ENCODE peak calls at places on chromosomes 5 and 9, in six cellular contexts. C is A549, E is lung, V is body of pancreas, R is progenitor cell of endocrine pancreas, W is cardiac muscle cell. M is an unnamed sample.

GRCh38 chr5:33969572-33970452 is 14.7 kb downstream of the SLC45A2 start:
- DNase-seq in E (no peak), C (peak; percentile 58), R (no peak), W (peak; percentile 66), V (peak; percentile 13), M (peak; percentile 34)

GRCh38 chr5:149895416-149896345 is 48.9 kb downstream of the PDE6A start:
- DNase-seq in W (no peak), V (no peak), E (no peak), C (no peak), R (no peak), M (no peak)

GRCh38 chr5:120808135-120808534 is 344.0 kb downstream of the PRR16 start:
- DNase-seq in W (no peak), V (no peak), C (no peak), R (no peak), E (no peak), M (no peak)

GRCh38 chr5:167230414-167230813 is 1061.0 kb upstream of the WWC1 start:
- DNase-seq in R (no peak), V (no peak), W (no peak), C (no peak), E (no peak), M (no peak)

GRCh38 chr9:117412006-117412715 is 2.7 kb downstream of the ASTN2 start:
- DNase-seq in V (no peak), C (no peak), R (no peak), E (no peak), W (no peak), M (no peak)

GRCh38 chr5:43000198-43000840 is 39.8 kb downstream of the ANXA2R start:
- DNase-seq in V (no peak), E (no peak), W (peak; percentile 63), R (no peak), C (no peak), M (peak; percentile 60)

GRCh38 chr5:98639258-98639657 is 134.2 kb upstream of the RGMB start:
- DNase-seq in E (no peak), C (no peak), W (no peak), V (no peak), R (no peak), M (no peak)

GRCh38 chr9:36332006-36332405 is 68.1 kb downstream of the RNF38 start:
- DNase-seq in V (no peak), R (no peak), C (no peak), E (no peak), W (no peak), M (no peak)

GRCh38 chr5:151628112-151628823 is 37.1 kb upstream of the FAT2 start:
- DNase-seq in E (no peak), W (no peak), V (no peak), C (no peak), R (no peak), M (no peak)

GRCh38 chr9:126496181-126496576 is 117.5 kb upstream of the LMX1B start:
- DNase-seq in W (no peak), V (no peak), R (no peak), E (no peak), C (no peak), M (no peak)

GRCh38 chr5:61245486-61245885 is 83.2 kb upstream of the SMIM15 start:
- DNase-seq in V (no peak), R (no peak), C (no peak), E (no peak), W (no peak), M (peak; percentile 51)

GRCh38 chr9:122552812-122553211 is at the start of gene OR1N2:
- DNase-seq in R (no peak), E (no peak), V (no peak), W (no peak), C (no peak), M (no peak)

GRCh38 chr5:116377276-116378006 is 197.2 kb downstream of the SEMA6A start:
- DNase-seq in E (no peak), R (no peak), W (no peak), C (no peak), V (no peak), M (no peak)

GRCh38 chr5:51816427-51816826 is 433.2 kb downstream of the ISL1 start:
- DNase-seq in C (no peak), E (no peak), W (no peak), V (no peak), R (no peak), M (no peak)

GRCh38 chr9:115234094-115234493 is 116.1 kb upstream of the TNC start:
- DNase-seq in C (peak; percentile 22), E (peak; percentile 36), R (no peak), V (no peak), W (no peak), M (peak; percentile 58)

GRCh38 chr9:75979362-75979761 is 88.9 kb downstream of the PCSK5 start:
- DNase-seq in R (no peak), W (peak; percentile 11), C (peak; percentile 12), E (no peak), V (no peak), M (peak; percentile 14)
- TF ChIP-seq CTCF in R (peak; percentile 20), W (peak; percentile 31), C (peak; percentile 20), E (no peak), V (no peak), M (no peak)

DNA sequence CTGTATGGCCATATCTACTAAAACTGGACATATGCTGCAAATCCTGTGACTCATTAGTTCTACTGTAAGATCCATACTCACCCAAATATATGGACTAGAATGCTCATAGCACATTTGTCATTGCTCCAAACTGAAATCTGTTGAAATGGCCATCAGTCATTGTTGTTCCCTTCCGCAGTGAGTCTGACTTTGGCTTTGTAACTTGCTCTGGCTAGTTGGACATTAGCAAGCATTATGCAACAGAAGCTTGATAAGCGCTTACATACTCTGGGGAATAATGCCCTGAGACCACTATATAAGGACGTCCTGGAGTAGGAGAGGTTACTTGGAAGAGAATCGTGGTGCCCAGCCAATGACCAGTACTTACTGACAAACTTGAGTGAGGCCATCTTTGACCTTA is 9.0 kb downstream of the KIAA1958 start:
- DNase-seq in C (no peak), W (no peak), R (no peak), V (no peak), E (no peak), M (no peak)
- TF ChIP-seq CTCF in C (no peak), W (no peak), R (no peak), V (no peak), E (no peak), M (no peak)

DNA sequence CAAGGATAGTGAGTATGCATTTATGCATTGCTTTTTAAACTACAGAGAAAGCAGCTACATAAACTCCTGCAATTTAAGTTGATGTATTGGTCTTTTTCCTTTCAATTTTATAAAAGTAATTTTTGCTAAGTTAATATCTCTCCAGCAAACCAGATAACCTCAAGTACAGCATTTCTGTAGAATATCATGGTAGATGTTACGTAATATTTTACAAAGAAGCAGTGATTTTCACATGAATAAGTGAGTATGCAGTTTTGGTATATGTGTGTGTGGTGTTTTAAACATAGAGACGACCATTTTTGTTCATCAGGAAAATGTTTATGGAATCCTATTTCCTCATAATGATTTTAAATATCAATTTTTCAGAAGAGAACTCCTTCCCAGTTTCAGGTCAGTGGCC is 118.9 kb downstream of the INSYN2B start:
- DNase-seq in W (no peak), E (no peak), R (no peak), C (no peak), V (no peak), M (no peak)
- TF ChIP-seq CTCF in W (no peak), E (no peak), R (no peak), C (no peak), V (no peak), M (no peak)

GRCh38 chr9:37370968-37371563 is 51.4 kb upstream of the GRHPR start:
- DNase-seq in W (no peak), V (no peak), E (no peak), R (no peak), C (no peak), M (no peak)
- TF ChIP-seq CTCF in W (no peak), V (no peak), E (no peak), R (no peak), C (no peak), M (no peak)

GRCh38 chr5:73297430-73297829 is 124.4 kb downstream of the TMEM174 start:
- DNase-seq in C (no peak), V (no peak), R (no peak), E (no peak), W (no peak), M (no peak)

GRCh38 chr5:73292816-73293459 is 119.9 kb downstream of the TMEM174 start:
- DNase-seq in V (no peak), C (no peak), W (no peak), E (no peak), R (no peak), M (no peak)

GRCh38 chr5:73296772-73297171 is 123.8 kb downstream of the TMEM174 start:
- DNase-seq in R (no peak), W (no peak), E (no peak), C (no peak), V (no peak), M (no peak)

GRCh38 chr5:73298251-73299016 is 125.4 kb downstream of the TMEM174 start:
- DNase-seq in W (no peak), C (no peak), V (no peak), R (no peak), E (no peak), M (no peak)

DNA sequence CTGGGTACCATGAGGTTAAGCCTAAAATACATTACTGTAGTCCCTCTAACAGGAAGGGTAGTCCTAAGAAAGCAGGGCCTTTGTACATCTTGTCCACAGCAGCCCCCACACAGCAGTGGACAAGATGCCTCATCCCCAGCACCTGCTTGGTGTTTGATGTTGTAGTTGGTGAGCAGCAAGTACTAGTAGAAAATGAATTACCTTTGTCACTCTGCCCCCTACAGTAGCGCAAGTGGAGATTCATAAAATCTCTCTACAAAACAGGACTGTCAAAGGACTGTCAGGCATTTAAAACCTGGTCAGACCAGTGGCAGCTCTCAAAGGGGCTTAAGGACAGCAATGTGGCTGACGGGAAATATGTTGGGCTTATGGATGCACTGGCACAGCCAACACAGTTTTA is 122.5 kb downstream of the TMEM174 start:
- DNase-seq in R (no peak), W (no peak), V (no peak), E (no peak), C (no peak), M (no peak)
- TF ChIP-seq CTCF in R (no peak), W (no peak), V (no peak), E (no peak), C (no peak), M (no peak)